ENCODE peak calls at places on chromosomes 6 and 20, in four cellular contexts. One of them, this sample, is unnamed.

GRCh38 chr6:1771324-1771723 is 161.6 kb downstream of the FOXC1 start:
- DNase-seq in psoas muscle: no peak
- DNase-seq in left ventricle myocardium inferior: no peak
- DNase-seq in breast epithelium: no peak
- DNase-seq in this sample: no peak

GRCh38 chr20:60040471-60041162 is 82.4 kb downstream of the CDH26 start:
- DNase-seq in psoas muscle: no peak
- DNase-seq in left ventricle myocardium inferior: no peak
- DNase-seq in breast epithelium: no peak
- DNase-seq in this sample: no peak

GRCh38 chr6:11202513-11203305 is 29.8 kb downstream of the NEDD9 start:
- DNase-seq in psoas muscle: no peak
- DNase-seq in left ventricle myocardium inferior: no peak
- DNase-seq in breast epithelium: no peak
- DNase-seq in this sample: no peak

GRCh38 chr6:138115877-138116660 is 8.8 kb upstream of the PERP start:
- DNase-seq in psoas muscle: peak
- DNase-seq in left ventricle myocardium inferior: no peak
- DNase-seq in breast epithelium: peak
- DNase-seq in this sample: peak

GRCh38 chr6:144898052-144898689 is 613.0 kb downstream of the UTRN start:
- DNase-seq in psoas muscle: no peak
- DNase-seq in left ventricle myocardium inferior: no peak
- DNase-seq in breast epithelium: no peak
- DNase-seq in this sample: peak

GRCh38 chr6:89146748-89147715 is 1.2 kb downstream of the PM20D2 start:
- DNase-seq in psoas muscle: no peak
- DNase-seq in left ventricle myocardium inferior: no peak
- DNase-seq in breast epithelium: no peak
- DNase-seq in this sample: no peak

GRCh38 chr6:122818866-122819265 is 29.8 kb downstream of the SMPDL3A start:
- DNase-seq in psoas muscle: no peak
- DNase-seq in left ventricle myocardium inferior: no peak
- DNase-seq in breast epithelium: no peak
- DNase-seq in this sample: no peak

GRCh38 chr6:147141690-147142308 is 62.4 kb upstream of the STXBP5 start:
- DNase-seq in psoas muscle: no peak
- DNase-seq in left ventricle myocardium inferior: no peak
- DNase-seq in breast epithelium: no peak
- DNase-seq in this sample: no peak

GRCh38 chr6:154632121-154632520 is 101.1 kb upstream of the SCAF8 start:
- DNase-seq in psoas muscle: no peak
- DNase-seq in left ventricle myocardium inferior: no peak
- DNase-seq in breast epithelium: no peak
- DNase-seq in this sample: no peak

GRCh38 chr6:110250058-110250457 is 69.8 kb downstream of the CDC40 start:
- DNase-seq in psoas muscle: no peak
- DNase-seq in left ventricle myocardium inferior: no peak
- DNase-seq in breast epithelium: no peak
- DNase-seq in this sample: no peak

GRCh38 chr6:47147175-47147727 is 105.1 kb upstream of the ADGRF1 start:
- DNase-seq in psoas muscle: no peak
- DNase-seq in left ventricle myocardium inferior: no peak
- DNase-seq in breast epithelium: no peak
- DNase-seq in this sample: no peak

GRCh38 chr6:150993253-150993652 is 127.8 kb downstream of the MTHFD1L start:
- DNase-seq in psoas muscle: no peak
- DNase-seq in left ventricle myocardium inferior: no peak
- DNase-seq in breast epithelium: no peak
- DNase-seq in this sample: no peak

GRCh38 chr6:27296106-27296783 is 15.8 kb downstream of the POM121L2 start:
- DNase-seq in psoas muscle: no peak
- DNase-seq in left ventricle myocardium inferior: no peak
- DNase-seq in breast epithelium: no peak
- DNase-seq in this sample: no peak

GRCh38 chr6:149065658-149066556 is 251.6 kb upstream of the TAB2 start:
- DNase-seq in psoas muscle: no peak
- DNase-seq in left ventricle myocardium inferior: no peak
- DNase-seq in breast epithelium: no peak
- DNase-seq in this sample: no peak

GRCh38 chr6:148857817-148858390 is 111.1 kb downstream of the UST start:
- DNase-seq in psoas muscle: no peak
- DNase-seq in left ventricle myocardium inferior: no peak
- DNase-seq in breast epithelium: no peak
- DNase-seq in this sample: peak

GRCh38 chr20:32907886-32908285 is 49.2 kb downstream of the EFCAB8 start:
- DNase-seq in psoas muscle: no peak
- DNase-seq in left ventricle myocardium inferior: peak
- DNase-seq in breast epithelium: no peak
- DNase-seq in this sample: no peak

DNA sequence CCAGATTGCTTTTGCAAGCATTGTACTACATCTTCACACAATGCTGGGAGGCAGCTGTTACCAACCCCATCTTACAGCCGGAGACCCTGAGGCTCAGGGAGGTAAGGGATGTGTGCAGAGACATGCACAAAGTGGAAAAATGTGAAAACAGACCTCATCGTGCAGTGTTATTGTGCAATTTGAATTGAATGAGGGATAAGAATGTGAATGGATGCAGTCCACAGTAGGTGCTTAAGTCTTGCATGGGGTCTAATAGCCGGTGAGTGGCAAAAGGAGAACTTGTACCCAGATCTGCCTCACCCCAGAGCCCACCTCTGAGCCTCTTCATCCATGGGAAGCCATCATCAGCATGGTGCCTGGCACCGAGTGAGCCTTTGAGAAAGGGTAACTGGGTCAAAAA is 42.1 kb downstream of the SLC52A3 start:
- DNase-seq in psoas muscle: no peak
- DNase-seq in left ventricle myocardium inferior: no peak
- DNase-seq in breast epithelium: no peak
- DNase-seq in this sample: no peak
- H3K4me3 ChIP-seq in psoas muscle: no peak
- H3K4me3 ChIP-seq in left ventricle myocardium inferior: no peak
- H3K4me3 ChIP-seq in breast epithelium: no peak
- H3K4me3 ChIP-seq in this sample: no peak

GRCh38 chr6:83852528-83853177 is 507 bp upstream of the RIPPLY2 start:
- DNase-seq in psoas muscle: no peak
- DNase-seq in left ventricle myocardium inferior: no peak
- DNase-seq in breast epithelium: no peak
- DNase-seq in this sample: no peak
- H3K4me3 ChIP-seq in psoas muscle: peak
- H3K4me3 ChIP-seq in left ventricle myocardium inferior: peak
- H3K4me3 ChIP-seq in breast epithelium: peak
- H3K4me3 ChIP-seq in this sample: peak

GRCh38 chr6:43924222-43924702 is 154.3 kb downstream of the VEGFA start:
- DNase-seq in psoas muscle: no peak
- DNase-seq in left ventricle myocardium inferior: peak
- DNase-seq in breast epithelium: peak
- DNase-seq in this sample: no peak
- H3K4me3 ChIP-seq in psoas muscle: no peak
- H3K4me3 ChIP-seq in left ventricle myocardium inferior: no peak
- H3K4me3 ChIP-seq in breast epithelium: no peak
- H3K4me3 ChIP-seq in this sample: no peak

GRCh38 chr6:104940881-104941693 is 15.8 kb upstream of the LIN28B start:
- DNase-seq in psoas muscle: peak
- DNase-seq in left ventricle myocardium inferior: no peak
- DNase-seq in breast epithelium: no peak
- DNase-seq in this sample: no peak
- H3K4me3 ChIP-seq in psoas muscle: peak
- H3K4me3 ChIP-seq in left ventricle myocardium inferior: peak
- H3K4me3 ChIP-seq in breast epithelium: peak
- H3K4me3 ChIP-seq in this sample: peak

DNA sequence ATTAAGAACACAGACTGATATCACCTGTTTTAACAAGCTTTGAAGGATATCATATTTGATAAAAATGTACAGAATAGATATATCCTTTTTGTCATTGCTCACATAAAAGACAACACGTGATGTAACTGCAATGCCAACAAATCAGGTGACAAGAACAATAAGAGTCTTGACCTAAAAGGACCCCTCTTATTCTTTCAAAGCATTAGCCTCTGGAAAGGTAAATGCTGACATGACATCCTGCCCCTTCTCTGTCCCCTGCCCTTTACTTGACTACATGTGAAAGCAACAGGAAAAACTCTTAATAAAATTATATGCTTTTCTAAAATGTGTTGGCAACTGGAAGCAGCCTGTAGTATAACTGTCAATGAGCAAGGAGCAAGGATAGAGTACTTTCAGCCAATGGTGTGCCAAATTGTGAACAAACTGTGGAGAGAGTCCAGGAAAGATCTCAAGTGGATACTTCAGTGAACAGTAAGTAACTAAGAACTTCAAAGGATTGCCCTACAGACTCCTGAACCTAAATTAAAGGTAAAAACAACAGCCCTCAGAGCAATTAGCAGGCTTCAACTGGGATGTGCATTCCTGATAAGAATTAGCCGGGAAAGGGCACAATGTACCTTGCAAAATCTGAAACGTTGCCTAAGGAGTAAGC is 16.3 kb downstream of the PTPRK start:
- DNase-seq in psoas muscle: no peak
- DNase-seq in left ventricle myocardium inferior: no peak
- DNase-seq in breast epithelium: no peak
- DNase-seq in this sample: no peak
- H3K4me3 ChIP-seq in psoas muscle: no peak
- H3K4me3 ChIP-seq in left ventricle myocardium inferior: no peak
- H3K4me3 ChIP-seq in breast epithelium: no peak
- H3K4me3 ChIP-seq in this sample: no peak

GRCh38 chr20:23419657-23419994 is 1.7 kb downstream of the NAPB start:
- DNase-seq in psoas muscle: no peak
- DNase-seq in left ventricle myocardium inferior: no peak
- DNase-seq in breast epithelium: no peak
- DNase-seq in this sample: no peak
- H3K4me3 ChIP-seq in psoas muscle: peak
- H3K4me3 ChIP-seq in left ventricle myocardium inferior: peak
- H3K4me3 ChIP-seq in breast epithelium: peak
- H3K4me3 ChIP-seq in this sample: peak

DNA sequence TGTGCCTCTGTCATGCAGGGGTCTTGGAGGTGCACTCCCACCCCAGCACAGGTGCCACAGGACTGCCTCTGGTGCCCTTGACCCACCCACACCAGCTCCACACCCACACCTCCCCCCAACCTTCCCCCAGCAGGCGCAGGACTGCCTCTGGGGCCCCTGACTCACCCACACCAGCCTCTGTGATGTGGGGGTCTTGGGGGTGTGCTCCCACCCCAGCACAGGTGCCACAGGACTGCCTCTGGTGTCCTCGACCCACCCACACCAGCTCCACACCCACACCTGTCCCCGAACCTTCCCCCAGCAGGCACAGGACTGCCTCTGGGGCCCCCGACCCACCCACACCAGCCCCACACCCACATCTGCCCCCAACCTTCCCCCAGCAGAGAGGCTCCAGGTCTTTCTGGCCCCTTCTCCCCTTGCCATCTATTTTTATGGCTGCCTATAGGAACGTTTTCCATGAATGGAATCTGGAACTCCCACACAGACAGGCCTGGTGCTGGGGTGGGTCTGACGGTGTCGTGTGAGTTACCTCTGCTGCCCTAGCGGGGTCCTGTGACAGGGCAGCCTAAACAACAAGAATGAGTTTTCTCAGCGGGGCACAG is 23.4 kb downstream of the SLC17A9 start:
- DNase-seq in psoas muscle: no peak
- DNase-seq in left ventricle myocardium inferior: no peak
- DNase-seq in breast epithelium: no peak
- DNase-seq in this sample: no peak
- H3K4me3 ChIP-seq in psoas muscle: no peak
- H3K4me3 ChIP-seq in left ventricle myocardium inferior: no peak
- H3K4me3 ChIP-seq in breast epithelium: no peak
- H3K4me3 ChIP-seq in this sample: no peak

GRCh38 chr20:62623488-62624324 is 18.6 kb upstream of the SLCO4A1 start:
- DNase-seq in psoas muscle: peak
- DNase-seq in left ventricle myocardium inferior: peak
- DNase-seq in breast epithelium: peak
- DNase-seq in this sample: peak
- H3K4me3 ChIP-seq in psoas muscle: peak
- H3K4me3 ChIP-seq in left ventricle myocardium inferior: peak
- H3K4me3 ChIP-seq in breast epithelium: peak
- H3K4me3 ChIP-seq in this sample: no peak

This sample was measured in AG09309.